ENCODE peak calls at places on chromosomes 2 and 18, in seven cellular contexts. Z is AML-193; I is iris pigment epithelial cell; C is GM12865; S is activated naive CD4-positive, alpha-beta T cell; P is AG09309; T is retinal pigment epithelial cell. E is an unnamed sample.

GRCh38 chr2:217142649-217143266 is 282.9 kb upstream of the TNP1 start:
- DNase-seq in P (no peak), C (peak; percentile 12), T (no peak), Z (peak; percentile 6), I (peak; percentile 38), S (no peak), E (no peak)

GRCh38 chr2:169933124-169933711 is 106.0 kb downstream of the UBR3 start:
- DNase-seq in C (peak; percentile 45), P (peak; percentile 14), S (no peak), T (peak; percentile 9), Z (peak; percentile 69), I (peak; percentile 67), E (peak; percentile 33)

GRCh38 chr2:27245620-27246019 is 17.2 kb downstream of the SLC30A3 start:
- DNase-seq in P (no peak), T (no peak), S (no peak), C (no peak), I (no peak), Z (no peak), E (no peak)

GRCh38 chr18:26479065-26479685 is 69.2 kb downstream of the KCTD1 start:
- DNase-seq in I (no peak), C (no peak), T (no peak), S (no peak), P (no peak), Z (no peak), E (no peak)

GRCh38 chr2:172726172-172726735 is 9.4 kb upstream of the RAPGEF4 start:
- DNase-seq in S (no peak), Z (no peak), I (peak; percentile 28), P (no peak), C (no peak), T (no peak), E (no peak)

GRCh38 chr2:98027535-98027934 is 31.8 kb upstream of the TMEM131 start:
- DNase-seq in P (no peak), I (no peak), T (no peak), Z (no peak), S (no peak), C (peak; percentile 73), E (peak; percentile 44)

GRCh38 chr18:26685438-26686173 is 137.3 kb upstream of the KCTD1 start:
- DNase-seq in C (no peak), P (no peak), T (no peak), I (no peak), Z (no peak), S (no peak), E (no peak)

GRCh38 chr2:239142806-239143205 is 258.0 kb downstream of the HDAC4 start:
- DNase-seq in C (peak; percentile 14), T (no peak), S (no peak), P (no peak), I (no peak), Z (no peak), E (no peak)

GRCh38 chr2:219167997-219168396 is 1.8 kb downstream of the SLC23A3 start:
- DNase-seq in I (no peak), C (no peak), T (no peak), Z (no peak), S (no peak), P (no peak), E (no peak)

GRCh38 chr2:176130153-176130916 is 830 bp downstream of the HOXD8 start:
- DNase-seq in Z (no peak), T (no peak), C (no peak), S (no peak), I (no peak), P (no peak), E (no peak)

GRCh38 chr2:101899871-101900270 is 91.9 kb upstream of the IL1R2 start:
- DNase-seq in I (no peak), P (no peak), S (no peak), C (no peak), T (no peak), Z (no peak), E (no peak)

GRCh38 chr18:46222710-46223360 is 118.7 kb downstream of the HAUS1 start:
- DNase-seq in P (no peak), S (no peak), C (no peak), Z (peak; percentile 34), T (no peak), I (peak; percentile 17), E (no peak)

GRCh38 chr18:26551217-26551708 is 2.9 kb upstream of the KCTD1 start:
- DNase-seq in T (no peak), P (no peak), Z (no peak), I (no peak), C (no peak), S (no peak), E (no peak)

GRCh38 chr18:59564516-59564915 is 132.7 kb downstream of the CCBE1 start:
- DNase-seq in Z (no peak), P (no peak), S (no peak), I (no peak), T (no peak), C (no peak), E (no peak)

GRCh38 chr2:232239956-232240681 is 138.4 kb upstream of the ALPP start:
- DNase-seq in I (peak; percentile 32), P (no peak), Z (no peak), S (no peak), C (no peak), T (no peak), E (no peak)

GRCh38 chr2:35468271-35468670 is 887.3 kb upstream of the CRIM1 start:
- DNase-seq in T (no peak), C (no peak), P (no peak), S (no peak), I (no peak), Z (no peak), E (no peak)

E was measured in GM10248.